ENCODE peak calls at places on chromosome 2, in six cellular contexts. One of them, this sample, is unnamed.

GRCh38 chr2:216110620-216111019 is 1.5 kb downstream of the XRCC5 start:
- DNase-seq in fibroblast of lung: no peak
- DNase-seq in body of pancreas: no peak
- DNase-seq in mammary epithelial cell: no peak
- DNase-seq in transverse colon: no peak
- DNase-seq in colonic mucosa: no peak
- DNase-seq in this sample: peak; percentile 10

GRCh38 chr2:85811173-85811849 is 57.5 kb downstream of the ATOH8 start:
- DNase-seq in mammary epithelial cell: no peak
- DNase-seq in fibroblast of lung: peak; percentile 63
- DNase-seq in colonic mucosa: peak; percentile 76
- DNase-seq in body of pancreas: no peak
- DNase-seq in transverse colon: peak; percentile 60
- DNase-seq in this sample: no peak

GRCh38 chr2:79369127-79369526 is 143.7 kb upstream of the CTNNA2 start:
- DNase-seq in body of pancreas: no peak
- DNase-seq in mammary epithelial cell: no peak
- DNase-seq in fibroblast of lung: no peak
- DNase-seq in transverse colon: no peak
- DNase-seq in colonic mucosa: no peak
- DNase-seq in this sample: no peak

GRCh38 chr2:29071032-29071975 is 3.0 kb downstream of the PCARE start:
- DNase-seq in body of pancreas: no peak
- DNase-seq in colonic mucosa: no peak
- DNase-seq in mammary epithelial cell: no peak
- DNase-seq in fibroblast of lung: no peak
- DNase-seq in transverse colon: no peak
- DNase-seq in this sample: no peak

GRCh38 chr2:149018971-149019370 is 19.5 kb upstream of the LYPD6B start:
- DNase-seq in colonic mucosa: no peak
- DNase-seq in mammary epithelial cell: no peak
- DNase-seq in fibroblast of lung: no peak
- DNase-seq in transverse colon: no peak
- DNase-seq in body of pancreas: no peak
- DNase-seq in this sample: no peak

GRCh38 chr2:109293663-109294062 is 164.7 kb downstream of the SH3RF3 start:
- DNase-seq in body of pancreas: no peak
- DNase-seq in fibroblast of lung: no peak
- DNase-seq in colonic mucosa: no peak
- DNase-seq in mammary epithelial cell: no peak
- DNase-seq in transverse colon: no peak
- DNase-seq in this sample: no peak

GRCh38 chr2:233329489-233330135 is 22.0 kb downstream of the SAG start:
- DNase-seq in fibroblast of lung: no peak
- DNase-seq in transverse colon: no peak
- DNase-seq in mammary epithelial cell: no peak
- DNase-seq in colonic mucosa: no peak
- DNase-seq in body of pancreas: no peak
- DNase-seq in this sample: no peak

GRCh38 chr2:196336715-196337617 is 165.6 kb upstream of the STK17B start:
- DNase-seq in mammary epithelial cell: peak; percentile 16
- DNase-seq in colonic mucosa: no peak
- DNase-seq in fibroblast of lung: peak; percentile 62
- DNase-seq in body of pancreas: no peak
- DNase-seq in transverse colon: peak; percentile 13
- DNase-seq in this sample: no peak

GRCh38 chr2:36549063-36549662 is 48.8 kb downstream of the FEZ2 start:
- DNase-seq in mammary epithelial cell: no peak
- DNase-seq in colonic mucosa: no peak
- DNase-seq in transverse colon: no peak
- DNase-seq in fibroblast of lung: peak; percentile 43
- DNase-seq in body of pancreas: no peak
- DNase-seq in this sample: no peak

GRCh38 chr2:207477896-207478295 is 51.9 kb upstream of the CREB1 start:
- DNase-seq in colonic mucosa: no peak
- DNase-seq in mammary epithelial cell: no peak
- DNase-seq in body of pancreas: no peak
- DNase-seq in fibroblast of lung: no peak
- DNase-seq in transverse colon: no peak
- DNase-seq in this sample: no peak

GRCh38 chr2:127859712-127860085 is 1.7 kb upstream of the POLR2D start:
- DNase-seq in body of pancreas: peak; percentile 85
- DNase-seq in transverse colon: peak; percentile 83
- DNase-seq in colonic mucosa: peak; percentile 84
- DNase-seq in fibroblast of lung: no peak
- DNase-seq in mammary epithelial cell: peak; percentile 81
- DNase-seq in this sample: peak; percentile 70

GRCh38 chr2:105179469-105180372 is 61.8 kb upstream of the GPR45 start:
- DNase-seq in colonic mucosa: peak; percentile 77
- DNase-seq in mammary epithelial cell: peak; percentile 63
- DNase-seq in transverse colon: peak; percentile 55
- DNase-seq in body of pancreas: peak; percentile 20
- DNase-seq in fibroblast of lung: peak; percentile 60
- DNase-seq in this sample: peak; percentile 22

GRCh38 chr2:228839506-228839905 is 431.6 kb downstream of the PID1 start:
- DNase-seq in body of pancreas: no peak
- DNase-seq in colonic mucosa: peak; percentile 19
- DNase-seq in transverse colon: no peak
- DNase-seq in fibroblast of lung: peak; percentile 5
- DNase-seq in mammary epithelial cell: no peak
- DNase-seq in this sample: no peak

GRCh38 chr2:140353541-140353940 is 1573.4 kb upstream of the NXPH2 start:
- DNase-seq in transverse colon: no peak
- DNase-seq in colonic mucosa: no peak
- DNase-seq in body of pancreas: no peak
- DNase-seq in fibroblast of lung: peak; percentile 83
- DNase-seq in mammary epithelial cell: peak; percentile 45
- DNase-seq in this sample: peak; percentile 90

GRCh38 chr2:60945341-60945740 is 64.0 kb downstream of the REL start:
- DNase-seq in fibroblast of lung: no peak
- DNase-seq in mammary epithelial cell: no peak
- DNase-seq in colonic mucosa: no peak
- DNase-seq in transverse colon: no peak
- DNase-seq in body of pancreas: no peak
- DNase-seq in this sample: no peak

GRCh38 chr2:61354486-61355197 is 116.2 kb downstream of the USP34 start:
- DNase-seq in body of pancreas: no peak
- DNase-seq in fibroblast of lung: no peak
- DNase-seq in colonic mucosa: no peak
- DNase-seq in mammary epithelial cell: no peak
- DNase-seq in transverse colon: no peak
- DNase-seq in this sample: no peak

GRCh38 chr2:109213646-109214417 is 84.8 kb downstream of the SH3RF3 start:
- DNase-seq in transverse colon: no peak
- DNase-seq in colonic mucosa: no peak
- DNase-seq in body of pancreas: no peak
- DNase-seq in mammary epithelial cell: peak; percentile 88
- DNase-seq in fibroblast of lung: peak; percentile 97
- DNase-seq in this sample: peak; percentile 33

GRCh38 chr2:159501743-159502142 is 114.6 kb downstream of the BAZ2B start:
- DNase-seq in mammary epithelial cell: no peak
- DNase-seq in body of pancreas: no peak
- DNase-seq in transverse colon: no peak
- DNase-seq in fibroblast of lung: no peak
- DNase-seq in colonic mucosa: no peak
- DNase-seq in this sample: no peak

GRCh38 chr2:98734823-98735260 is 3.9 kb upstream of the MGAT4A start:
- DNase-seq in colonic mucosa: no peak
- DNase-seq in body of pancreas: no peak
- DNase-seq in fibroblast of lung: no peak
- DNase-seq in transverse colon: no peak
- DNase-seq in mammary epithelial cell: no peak
- DNase-seq in this sample: no peak

GRCh38 chr2:183164111-183165015 is 40.1 kb downstream of the NUP35 start:
- DNase-seq in mammary epithelial cell: no peak
- DNase-seq in transverse colon: no peak
- DNase-seq in colonic mucosa: no peak
- DNase-seq in fibroblast of lung: peak; percentile 4
- DNase-seq in body of pancreas: no peak
- DNase-seq in this sample: no peak

GRCh38 chr2:224333631-224334030 is 68.3 kb downstream of the FAM124B start:
- DNase-seq in fibroblast of lung: peak; percentile 33
- DNase-seq in mammary epithelial cell: no peak
- DNase-seq in transverse colon: no peak
- DNase-seq in colonic mucosa: no peak
- DNase-seq in body of pancreas: no peak
- DNase-seq in this sample: no peak

GRCh38 chr2:180122874-180123273 is 115.8 kb upstream of the CWC22 start:
- DNase-seq in transverse colon: no peak
- DNase-seq in mammary epithelial cell: peak; percentile 84
- DNase-seq in body of pancreas: no peak
- DNase-seq in colonic mucosa: no peak
- DNase-seq in fibroblast of lung: no peak
- DNase-seq in this sample: peak; percentile 73

GRCh38 chr2:191740016-191740419 is 62.1 kb downstream of the NABP1 start:
- DNase-seq in transverse colon: no peak
- DNase-seq in mammary epithelial cell: no peak
- DNase-seq in colonic mucosa: no peak
- DNase-seq in body of pancreas: no peak
- DNase-seq in fibroblast of lung: no peak
- DNase-seq in this sample: no peak

DNA sequence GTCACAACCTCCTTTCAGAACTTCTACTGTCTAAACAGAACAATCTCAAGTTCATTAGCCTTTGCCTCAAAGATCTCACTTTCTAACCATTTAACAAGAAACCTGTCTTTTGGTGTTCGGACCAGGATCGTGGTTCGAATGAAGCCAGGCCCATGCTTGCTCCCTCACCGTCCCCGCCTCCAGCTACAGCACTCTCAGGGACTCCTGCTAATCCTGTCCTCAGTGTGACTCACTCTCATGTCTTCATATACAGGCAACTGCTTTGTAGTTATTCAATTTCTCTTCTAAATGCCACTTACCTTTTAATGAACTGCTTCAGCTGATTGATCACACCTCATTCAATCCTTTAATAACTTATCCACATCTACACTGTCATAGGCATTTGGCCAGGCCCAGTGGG is 15.8 kb downstream of the SERTAD2 start:
- DNase-seq in transverse colon: no peak
- DNase-seq in fibroblast of lung: no peak
- DNase-seq in colonic mucosa: no peak
- DNase-seq in body of pancreas: no peak
- DNase-seq in mammary epithelial cell: peak; percentile 60
- DNase-seq in this sample: no peak
- H3K4me1 ChIP-seq in transverse colon: peaks cover 53% of the 10 kb centered on the region
- H3K4me1 ChIP-seq in fibroblast of lung: peaks cover 11% of the 10 kb centered on the region
- H3K4me1 ChIP-seq in colonic mucosa: no peaks in the 10 kb centered on the region
- H3K4me1 ChIP-seq in body of pancreas: peaks cover 28% of the 10 kb centered on the region
- H3K4me1 ChIP-seq in mammary epithelial cell: peaks cover 64% of the 10 kb centered on the region
- H3K4me1 ChIP-seq in this sample: peaks cover 46% of the 10 kb centered on the region

DNA sequence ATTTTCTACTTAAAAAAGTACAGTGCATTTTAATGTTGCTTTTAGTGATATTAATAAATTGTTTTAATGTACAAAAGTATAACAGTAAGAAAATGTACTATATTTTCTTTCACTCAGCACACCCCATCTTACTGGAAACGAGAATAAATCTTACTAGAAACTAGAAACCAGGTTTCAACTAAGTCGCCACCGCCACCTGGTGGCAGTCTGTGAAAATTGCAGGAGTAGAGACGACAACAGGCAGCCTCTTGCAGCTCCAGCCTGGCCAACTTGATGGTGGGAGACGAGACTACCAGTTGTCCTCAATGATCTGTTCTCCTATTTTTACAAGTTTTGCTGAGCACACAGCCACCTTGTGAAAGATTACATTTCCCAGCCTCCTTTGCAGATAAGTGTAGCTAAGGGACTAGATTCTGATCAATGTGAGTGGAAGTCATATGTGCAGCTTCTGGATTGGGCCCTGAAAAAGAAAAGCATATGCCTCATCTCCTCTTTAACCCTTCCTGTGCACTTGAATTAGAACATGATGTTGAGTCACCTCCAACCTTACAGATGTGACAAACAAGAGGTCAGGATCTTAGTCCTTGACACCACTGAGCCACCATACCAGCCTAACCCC is 8.7 kb downstream of the OTOF start:
- DNase-seq in mammary epithelial cell: peak; percentile 45
- DNase-seq in transverse colon: peak; percentile 62
- DNase-seq in body of pancreas: peak; percentile 67
- DNase-seq in fibroblast of lung: peak; percentile 71
- DNase-seq in colonic mucosa: peak; percentile 76
- DNase-seq in this sample: peak; percentile 8
- TF ChIP-seq CTCF in mammary epithelial cell: peak; percentile 80
- TF ChIP-seq CTCF in transverse colon: peak; percentile 63
- TF ChIP-seq CTCF in body of pancreas: peak; percentile 58
- TF ChIP-seq CTCF in fibroblast of lung: peak; percentile 57
- TF ChIP-seq CTCF in colonic mucosa: peak; percentile 80
- TF ChIP-seq CTCF in this sample: peak; percentile 82

GRCh38 chr2:170821631-170822291 is 5.1 kb downstream of the GAD1 start:
- DNase-seq in colonic mucosa: no peak
- DNase-seq in fibroblast of lung: no peak
- DNase-seq in transverse colon: no peak
- DNase-seq in mammary epithelial cell: no peak
- DNase-seq in body of pancreas: no peak
- DNase-seq in this sample: no peak
- H3K4me1 ChIP-seq in colonic mucosa: peaks cover 6% of the 10 kb centered on the region
- H3K4me1 ChIP-seq in fibroblast of lung: no peaks in the 10 kb centered on the region
- H3K4me1 ChIP-seq in transverse colon: peaks cover 66% of the 10 kb centered on the region
- H3K4me1 ChIP-seq in mammary epithelial cell: peaks cover 39% of the 10 kb centered on the region
- H3K4me1 ChIP-seq in body of pancreas: peaks cover 54% of the 10 kb centered on the region
- H3K4me1 ChIP-seq in this sample: no peaks in the 10 kb centered on the region

GRCh38 chr2:158381205-158381604 is 75.3 kb downstream of the CCDC148 start:
- DNase-seq in fibroblast of lung: no peak
- DNase-seq in colonic mucosa: no peak
- DNase-seq in mammary epithelial cell: no peak
- DNase-seq in body of pancreas: no peak
- DNase-seq in transverse colon: no peak
- DNase-seq in this sample: no peak
- TF ChIP-seq CTCF in fibroblast of lung: no peak
- TF ChIP-seq CTCF in colonic mucosa: no peak
- TF ChIP-seq CTCF in mammary epithelial cell: no peak
- TF ChIP-seq CTCF in body of pancreas: no peak
- TF ChIP-seq CTCF in transverse colon: no peak
- TF ChIP-seq CTCF in this sample: no peak

DNA sequence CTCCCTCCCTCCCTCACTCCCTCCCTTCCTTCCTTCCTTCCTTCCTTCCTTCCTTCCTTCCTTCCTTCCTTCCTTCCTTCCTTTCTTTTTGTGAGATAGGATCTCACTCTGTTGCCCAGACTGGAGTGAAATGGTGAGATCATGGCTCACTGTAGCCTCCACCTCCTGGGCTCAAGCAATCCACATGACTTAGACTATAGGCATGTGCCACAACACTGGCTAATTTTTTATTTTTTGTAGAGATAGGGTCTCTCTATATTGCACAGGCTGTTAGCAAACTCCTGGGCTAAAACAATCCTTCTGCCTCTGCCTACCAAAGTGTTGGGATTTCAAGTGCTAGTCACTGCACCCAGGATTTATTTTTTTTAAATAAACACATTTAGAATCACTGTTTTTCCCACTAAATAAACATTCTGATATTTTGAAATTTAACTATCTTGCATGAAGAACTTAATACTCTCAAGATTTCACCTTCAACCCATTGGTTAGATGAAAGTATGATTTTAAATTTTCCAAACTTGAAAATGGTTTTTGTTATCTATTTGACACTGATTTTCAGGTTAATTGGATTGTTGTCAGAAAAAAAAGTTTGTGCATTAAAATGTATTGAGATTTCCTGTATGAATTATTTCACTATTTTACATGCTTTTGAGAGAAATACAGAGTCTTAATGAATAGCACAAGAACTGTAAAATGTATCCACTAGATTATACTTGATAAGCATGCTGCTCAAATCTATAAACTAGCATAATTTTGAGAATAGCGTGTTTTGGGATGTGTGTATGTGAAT is 745.1 kb downstream of the TSN start:
- DNase-seq in mammary epithelial cell: no peak
- DNase-seq in colonic mucosa: no peak
- DNase-seq in transverse colon: no peak
- DNase-seq in body of pancreas: no peak
- DNase-seq in fibroblast of lung: no peak
- DNase-seq in this sample: no peak
- H3K4me1 ChIP-seq in mammary epithelial cell: no peaks in the 10 kb centered on the region
- H3K4me1 ChIP-seq in colonic mucosa: no peaks in the 10 kb centered on the region
- H3K4me1 ChIP-seq in transverse colon: no peaks in the 10 kb centered on the region
- H3K4me1 ChIP-seq in body of pancreas: no peaks in the 10 kb centered on the region
- H3K4me1 ChIP-seq in fibroblast of lung: no peaks in the 10 kb centered on the region
- H3K4me1 ChIP-seq in this sample: no peaks in the 10 kb centered on the region

This sample was measured in foreskin keratinocyte.